ENCODE peak calls at places on chromosomes 13 and 19, in six cellular contexts. One of them, this sample, is unnamed.
A peak's percentile ranks its signal among the peaks of the same experiment; 100 is the strongest.

GRCh38 chr19:54415208-54415900 is at the start of gene TTYH1:
- DNase-seq in glutamatergic neuron: peak; percentile 77
- DNase-seq in foreskin fibroblast: no peak
- DNase-seq in GM10248: peak; percentile 68
- DNase-seq in AG08396: no peak
- DNase-seq in tibial nerve: no peak
- DNase-seq in this sample: no peak

GRCh38 chr19:8371011-8371804 is 7.3 kb downstream of the ANGPTL4 start:
- DNase-seq in foreskin fibroblast: no peak
- DNase-seq in tibial nerve: no peak
- DNase-seq in GM10248: no peak
- DNase-seq in AG08396: no peak
- DNase-seq in glutamatergic neuron: no peak
- DNase-seq in this sample: no peak

GRCh38 chr19:3049089-3049488 is 13.2 kb downstream of the TLE5 start:
- DNase-seq in GM10248: no peak
- DNase-seq in foreskin fibroblast: no peak
- DNase-seq in AG08396: no peak
- DNase-seq in glutamatergic neuron: no peak
- DNase-seq in tibial nerve: no peak
- DNase-seq in this sample: no peak

GRCh38 chr13:80783926-80784325 is 443.0 kb upstream of the SPRY2 start:
- DNase-seq in GM10248: no peak
- DNase-seq in AG08396: no peak
- DNase-seq in tibial nerve: no peak
- DNase-seq in foreskin fibroblast: no peak
- DNase-seq in glutamatergic neuron: no peak
- DNase-seq in this sample: peak; percentile 10

GRCh38 chr13:94251801-94252200 is 227.7 kb downstream of the DCT start:
- DNase-seq in tibial nerve: no peak
- DNase-seq in glutamatergic neuron: no peak
- DNase-seq in foreskin fibroblast: peak; percentile 68
- DNase-seq in AG08396: peak; percentile 14
- DNase-seq in GM10248: no peak
- DNase-seq in this sample: no peak

GRCh38 chr19:38149597-38149996 is 74.4 kb downstream of the DPF1 start:
- DNase-seq in glutamatergic neuron: no peak
- DNase-seq in foreskin fibroblast: no peak
- DNase-seq in GM10248: no peak
- DNase-seq in tibial nerve: no peak
- DNase-seq in AG08396: no peak
- DNase-seq in this sample: peak; percentile 7

GRCh38 chr19:43620061-43621001 is 902 bp upstream of the ZNF428 start:
- DNase-seq in AG08396: no peak
- DNase-seq in foreskin fibroblast: no peak
- DNase-seq in glutamatergic neuron: peak; percentile 95
- DNase-seq in tibial nerve: no peak
- DNase-seq in GM10248: no peak
- DNase-seq in this sample: no peak

GRCh38 chr13:75181906-75182305 is 300.1 kb downstream of the TBC1D4 start:
- DNase-seq in foreskin fibroblast: peak; percentile 59
- DNase-seq in GM10248: no peak
- DNase-seq in glutamatergic neuron: no peak
- DNase-seq in AG08396: peak; percentile 8
- DNase-seq in tibial nerve: no peak
- DNase-seq in this sample: peak; percentile 14

GRCh38 chr19:2048959-2049740 is 1.9 kb downstream of the MKNK2 start:
- DNase-seq in glutamatergic neuron: no peak
- DNase-seq in foreskin fibroblast: no peak
- DNase-seq in AG08396: no peak
- DNase-seq in GM10248: no peak
- DNase-seq in tibial nerve: no peak
- DNase-seq in this sample: no peak

GRCh38 chr13:41905600-41906254 is 55.2 kb downstream of the VWA8 start:
- DNase-seq in GM10248: peak; percentile 30
- DNase-seq in tibial nerve: no peak
- DNase-seq in AG08396: peak; percentile 37
- DNase-seq in foreskin fibroblast: no peak
- DNase-seq in glutamatergic neuron: no peak
- DNase-seq in this sample: peak; percentile 22

GRCh38 chr13:76210262-76210661 is 574.1 kb downstream of the LMO7 start:
- DNase-seq in glutamatergic neuron: no peak
- DNase-seq in tibial nerve: no peak
- DNase-seq in AG08396: no peak
- DNase-seq in GM10248: no peak
- DNase-seq in foreskin fibroblast: peak; percentile 10
- DNase-seq in this sample: peak; percentile 49

GRCh38 chr13:94764576-94765321 is 52.4 kb upstream of the SOX21 start:
- DNase-seq in tibial nerve: no peak
- DNase-seq in glutamatergic neuron: no peak
- DNase-seq in foreskin fibroblast: no peak
- DNase-seq in GM10248: no peak
- DNase-seq in AG08396: no peak
- DNase-seq in this sample: peak; percentile 3

GRCh38 chr13:42061943-42062342 is 13.5 kb downstream of the DGKH start:
- DNase-seq in tibial nerve: no peak
- DNase-seq in foreskin fibroblast: no peak
- DNase-seq in glutamatergic neuron: no peak
- DNase-seq in AG08396: no peak
- DNase-seq in GM10248: no peak
- DNase-seq in this sample: no peak

GRCh38 chr13:33446821-33447481 is 161.4 kb upstream of the STARD13 start:
- DNase-seq in foreskin fibroblast: no peak
- DNase-seq in glutamatergic neuron: no peak
- DNase-seq in AG08396: no peak
- DNase-seq in tibial nerve: no peak
- DNase-seq in GM10248: no peak
- DNase-seq in this sample: no peak

GRCh38 chr19:35437152-35437951 is 10.7 kb upstream of the FFAR2 start:
- DNase-seq in foreskin fibroblast: no peak
- DNase-seq in tibial nerve: no peak
- DNase-seq in GM10248: no peak
- DNase-seq in glutamatergic neuron: no peak
- DNase-seq in AG08396: no peak
- DNase-seq in this sample: no peak

GRCh38 chr13:113562085-113562749 is 22.3 kb upstream of the TFDP1 start:
- DNase-seq in AG08396: peak; percentile 90
- DNase-seq in tibial nerve: no peak
- DNase-seq in glutamatergic neuron: peak; percentile 87
- DNase-seq in foreskin fibroblast: peak; percentile 60
- DNase-seq in GM10248: peak; percentile 75
- DNase-seq in this sample: peak; percentile 28

GRCh38 chr13:85864963-85865530 is 65.8 kb upstream of the SLITRK6 start:
- DNase-seq in tibial nerve: no peak
- DNase-seq in foreskin fibroblast: no peak
- DNase-seq in AG08396: peak; percentile 2
- DNase-seq in glutamatergic neuron: no peak
- DNase-seq in GM10248: no peak
- DNase-seq in this sample: no peak

GRCh38 chr13:50365683-50366391 is 350.6 kb downstream of the KCNRG start:
- DNase-seq in AG08396: no peak
- DNase-seq in foreskin fibroblast: no peak
- DNase-seq in tibial nerve: no peak
- DNase-seq in GM10248: no peak
- DNase-seq in glutamatergic neuron: no peak
- DNase-seq in this sample: no peak

GRCh38 chr19:54316746-54317107 is 3.8 kb upstream of the LILRA5 start:
- DNase-seq in AG08396: no peak
- DNase-seq in tibial nerve: no peak
- DNase-seq in foreskin fibroblast: no peak
- DNase-seq in glutamatergic neuron: no peak
- DNase-seq in GM10248: no peak
- DNase-seq in this sample: no peak

GRCh38 chr13:21047591-21048282 is 13.6 kb downstream of the LATS2 start:
- DNase-seq in foreskin fibroblast: no peak
- DNase-seq in AG08396: no peak
- DNase-seq in glutamatergic neuron: peak; percentile 42
- DNase-seq in tibial nerve: no peak
- DNase-seq in GM10248: no peak
- DNase-seq in this sample: no peak

GRCh38 chr13:113905942-113906341 is 42.1 kb upstream of the GAS6 start:
- DNase-seq in AG08396: no peak
- DNase-seq in GM10248: no peak
- DNase-seq in glutamatergic neuron: no peak
- DNase-seq in foreskin fibroblast: no peak
- DNase-seq in tibial nerve: no peak
- DNase-seq in this sample: no peak

GRCh38 chr19:20247016-20247683 is 80.1 kb downstream of the ZNF486 start:
- DNase-seq in GM10248: no peak
- DNase-seq in AG08396: peak; percentile 14
- DNase-seq in foreskin fibroblast: no peak
- DNase-seq in tibial nerve: no peak
- DNase-seq in glutamatergic neuron: peak; percentile 55
- DNase-seq in this sample: no peak

GRCh38 chr13:48950507-48950886 is 25.2 kb upstream of the FNDC3A start:
- DNase-seq in GM10248: no peak
- DNase-seq in tibial nerve: no peak
- DNase-seq in glutamatergic neuron: no peak
- DNase-seq in AG08396: no peak
- DNase-seq in foreskin fibroblast: peak; percentile 33
- DNase-seq in this sample: no peak

This sample was measured in stromal cell of bone marrow.